ENCODE peak calls at places on chromosomes 13 and 19, in eight cellular contexts. P, M, Z, F, B, E, R and T are unnamed samples.

GRCh38 chr13:40345654-40346372 is 320.6 kb downstream of the FOXO1 start:
- DNase-seq in F (no peak), P (no peak), M (peak; percentile 6), B (no peak), E (no peak), R (no peak), Z (no peak), T (no peak)

GRCh38 chr19:29587518-29587986 is 18.5 kb upstream of the POP4 start:
- DNase-seq in E (peak; percentile 99), Z (peak; percentile 91), F (peak; percentile 57), R (no peak), B (peak; percentile 85), M (no peak), P (peak; percentile 66), T (peak; percentile 19)

GRCh38 chr13:26589754-26590153 is 32.3 kb downstream of the WASF3 start:
- DNase-seq in M (peak; percentile 63), E (no peak), R (no peak), Z (no peak), F (no peak), P (no peak), B (no peak), T (no peak)

GRCh38 chr13:110984392-110984791 is 69.5 kb upstream of the ANKRD10 start:
- DNase-seq in B (no peak), Z (no peak), E (no peak), R (no peak), M (no peak), F (no peak), P (no peak), T (no peak)

GRCh38 chr13:70527553-70527952 is 419.3 kb upstream of the KLHL1 start:
- DNase-seq in M (no peak), R (no peak), Z (no peak), B (no peak), P (no peak), E (no peak), F (no peak), T (no peak)

GRCh38 chr13:37109080-37109678 is 3.7 kb upstream of the CSNK1A1L start:
- DNase-seq in R (peak; percentile 49), Z (peak; percentile 49), F (peak; percentile 20), P (no peak), B (peak; percentile 55), M (peak; percentile 27), E (peak; percentile 36), T (peak; percentile 37)

GRCh38 chr13:35789335-35790166 is 313.1 kb upstream of the MAB21L1 start:
- DNase-seq in F (peak; percentile 11), P (no peak), E (peak; percentile 31), B (peak; percentile 70), M (peak; percentile 88), Z (peak; percentile 23), R (no peak), T (peak; percentile 54)

GRCh38 chr19:46081928-46082727 is 41.3 kb upstream of the IGFL4 start:
- DNase-seq in E (peak; percentile 65), R (peak; percentile 25), M (peak; percentile 35), B (peak; percentile 73), F (peak; percentile 63), P (no peak), Z (peak; percentile 58), T (peak; percentile 79)

GRCh38 chr13:112136095-112136494 is 69.1 kb downstream of the SOX1 start:
- DNase-seq in P (no peak), R (no peak), F (no peak), E (no peak), B (no peak), Z (no peak), M (no peak), T (no peak)

GRCh38 chr19:27776020-27776419 is 1436.9 kb downstream of the UQCRFS1 start:
- DNase-seq in P (no peak), B (peak; percentile 59), R (no peak), M (no peak), F (no peak), Z (peak; percentile 42), E (peak; percentile 54), T (peak; percentile 47)

GRCh38 chr13:29504691-29505090 is 90.8 kb downstream of the SLC7A1 start:
- DNase-seq in B (no peak), R (no peak), P (no peak), F (no peak), M (no peak), E (no peak), Z (no peak), T (no peak)

GRCh38 chr13:52411629-52412028 is 5.7 kb upstream of the THSD1 start:
- DNase-seq in Z (peak; percentile 89), M (no peak), F (peak; percentile 31), E (no peak), B (peak; percentile 43), P (no peak), R (peak; percentile 92), T (peak; percentile 15)

GRCh38 chr19:50759886-50760285 is 10.4 kb upstream of the GPR32 start:
- DNase-seq in R (no peak), Z (peak; percentile 27), M (peak; percentile 44), B (peak; percentile 64), E (peak; percentile 44), F (peak; percentile 46), P (no peak), T (peak; percentile 76)

GRCh38 chr13:73625562-73626339 is 508.5 kb downstream of the KLF12 start:
- DNase-seq in B (no peak), M (no peak), E (no peak), F (no peak), Z (no peak), P (no peak), R (no peak), T (no peak)

GRCh38 chr13:25633108-25633507 is 261.3 kb downstream of the ATP8A2 start:
- DNase-seq in M (no peak), E (no peak), P (no peak), B (no peak), F (no peak), Z (no peak), R (no peak), T (no peak)

GRCh38 chr19:55166530-55167268 is at the start of gene DNAAF3:
- DNase-seq in P (peak; percentile 29), B (peak; percentile 97), E (peak; percentile 98), R (peak; percentile 97), Z (peak; percentile 97), F (peak; percentile 99), M (peak; percentile 94), T (peak; percentile 98)

GRCh38 chr19:30318261-30318660 is 53.9 kb upstream of the ZNF536 start:
- DNase-seq in E (no peak), F (no peak), M (no peak), P (no peak), Z (no peak), R (no peak), B (no peak), T (no peak)

GRCh38 chr13:112879283-112879833 is 89.7 kb upstream of the MCF2L start:
- DNase-seq in B (no peak), R (no peak), E (no peak), Z (no peak), F (no peak), P (no peak), M (no peak), T (no peak)

GRCh38 chr19:872266-872951 is 12.9 kb downstream of the CFD start:
- DNase-seq in B (peak; percentile 57), P (peak; percentile 74), E (peak; percentile 67), M (peak; percentile 44), Z (no peak), F (peak; percentile 81), R (no peak), T (peak; percentile 69)

GRCh38 chr13:46341112-46341711 is 45.8 kb downstream of the RUBCNL start:
- DNase-seq in M (no peak), Z (peak; percentile 73), R (peak; percentile 85), P (no peak), F (peak; percentile 43), B (peak; percentile 82), E (peak; percentile 78), T (peak; percentile 75)

GRCh38 chr13:84845875-84846619 is 953.2 kb downstream of the SLITRK6 start:
- DNase-seq in Z (no peak), B (no peak), M (no peak), E (no peak), R (no peak), P (no peak), F (no peak), T (no peak)

GRCh38 chr19:55452381-55453325 is 8.8 kb downstream of the ISOC2 start:
- DNase-seq in P (no peak), E (peak; percentile 68), M (peak; percentile 96), R (no peak), Z (peak; percentile 69), B (peak; percentile 65), F (no peak), T (peak; percentile 73)

GRCh38 chr19:13505761-13506549 is at the start of gene CACNA1A:
- DNase-seq in M (no peak), R (no peak), E (no peak), F (peak; percentile 36), B (peak; percentile 26), P (no peak), Z (no peak), T (no peak)

GRCh38 chr13:42486711-42487198 is 87.2 kb upstream of the TNFSF11 start:
- DNase-seq in M (no peak), P (no peak), Z (peak; percentile 87), B (peak; percentile 90), E (peak; percentile 67), F (no peak), R (peak; percentile 77), T (no peak)

GRCh38 chr13:28324181-28324789 is 170.6 kb downstream of the FLT1 start:
- DNase-seq in R (no peak), P (peak; percentile 27), B (peak; percentile 85), M (peak; percentile 72), F (peak; percentile 82), E (peak; percentile 50), Z (peak; percentile 45), T (peak; percentile 75)

GRCh38 chr19:40410030-40410389 is 3.2 kb downstream of the PRX start:
- DNase-seq in M (no peak), E (no peak), P (no peak), R (no peak), Z (no peak), F (no peak), B (no peak), T (no peak)

GRCh38 chr13:40064154-40064713 is 408.8 kb downstream of the COG6 start:
- DNase-seq in E (peak; percentile 17), Z (peak; percentile 42), M (no peak), F (no peak), R (no peak), P (no peak), B (peak; percentile 22), T (no peak)

GRCh38 chr19:38912600-38913514 is 871 bp upstream of the CCER2 start:
- DNase-seq in R (no peak), E (no peak), B (no peak), M (no peak), Z (no peak), F (no peak), P (no peak), T (no peak)

GRCh38 chr13:51420681-51421476 is 32.0 kb downstream of the INTS6 start:
- DNase-seq in R (no peak), P (no peak), B (no peak), Z (peak; percentile 43), M (no peak), F (no peak), E (peak; percentile 10), T (no peak)

GRCh38 chr19:36514012-36514612 is 14.0 kb downstream of the ZNF260 start:
- DNase-seq in F (no peak), R (no peak), P (no peak), B (no peak), Z (no peak), E (no peak), M (no peak), T (no peak)

GRCh38 chr13:24692541-24692940 is 12.3 kb downstream of the ATP12A start:
- DNase-seq in R (peak; percentile 12), F (no peak), B (peak; percentile 37), Z (peak; percentile 7), M (no peak), P (no peak), E (peak; percentile 14), T (no peak)

GRCh38 chr19:19385900-19386339 is 19.6 kb upstream of the GATAD2A start:
- DNase-seq in F (no peak), E (no peak), M (no peak), P (no peak), Z (no peak), R (no peak), B (peak; percentile 78), T (peak; percentile 73)

GRCh38 chr19:39448271-39448670 is 2.9 kb downstream of the SUPT5H start:
- DNase-seq in P (no peak), E (peak; percentile 55), B (peak; percentile 80), M (no peak), F (no peak), R (no peak), Z (peak; percentile 56), T (peak; percentile 44)

GRCh38 chr19:41219924-41220567 is 1.0 kb downstream of the AXL start:
- DNase-seq in R (no peak), P (no peak), M (no peak), F (no peak), Z (peak; percentile 68), E (peak; percentile 78), B (peak; percentile 76), T (peak; percentile 67)